ENCODE peak calls at places on chromosomes 6 and 20, in seven cellular contexts. H is NCI-H2081, A is T-helper 9 cell, E is amniotic stem cell, B is endodermal cell, I is IMR-90, C is GM13976. K is an unnamed sample.

GRCh38 chr20:5085380-5085779 is 34.4 kb downstream of the PCNA start:
- DNase-seq in E (no peak), A (no peak), C (no peak), H (no peak), I (no peak), B (no peak), K (no peak)

GRCh38 chr6:125749112-125749863 is at the start of gene HEY2:
- DNase-seq in A (peak), I (peak), B (peak), E (peak), H (peak), C (peak), K (peak)

GRCh38 chr6:157054531-157054979 is 268.8 kb downstream of the TMEM242 start:
- DNase-seq in C (peak), B (no peak), E (no peak), H (no peak), A (no peak), I (no peak), K (no peak)

GRCh38 chr6:19837511-19838441 is 606 bp downstream of the ID4 start:
- DNase-seq in E (peak), H (peak), C (peak), A (no peak), B (peak), I (peak), K (peak)

GRCh38 chr6:113385020-113385431 is 472.1 kb upstream of the MARCKS start:
- DNase-seq in B (no peak), C (no peak), A (no peak), I (peak), H (no peak), E (no peak), K (no peak)

GRCh38 chr6:41878961-41879405 is 16.2 kb downstream of the USP49 start:
- DNase-seq in I (peak), H (no peak), B (no peak), E (no peak), C (no peak), A (no peak), K (peak)

GRCh38 chr6:100465701-100466409 is 1.1 kb upstream of the SIM1 start:
- DNase-seq in B (peak), E (no peak), A (no peak), H (no peak), C (peak), I (no peak), K (no peak)

GRCh38 chr20:63497946-63498935 is 642 bp downstream of the EEF1A2 start:
- DNase-seq in E (no peak), C (no peak), B (peak), I (peak), H (no peak), A (no peak), K (peak)

GRCh38 chr20:36449663-36450062 is 91.7 kb upstream of the MYL9 start:
- DNase-seq in I (no peak), C (no peak), H (no peak), A (no peak), B (no peak), E (no peak), K (no peak)

GRCh38 chr6:160337991-160338390 is 10.2 kb upstream of the SLC22A3 start:
- DNase-seq in E (no peak), A (no peak), I (no peak), H (no peak), C (no peak), B (no peak), K (no peak)

GRCh38 chr6:98672681-98673475 is 161.5 kb upstream of the POU3F2 start:
- DNase-seq in H (no peak), I (no peak), A (no peak), E (no peak), B (no peak), C (no peak), K (no peak)

GRCh38 chr6:21522773-21523490 is 70.6 kb upstream of the SOX4 start:
- DNase-seq in C (no peak), I (no peak), H (peak), B (peak), E (no peak), A (no peak), K (no peak)

GRCh38 chr20:52060794-52061714 is 130.5 kb downstream of the ZFP64 start:
- DNase-seq in C (no peak), B (peak), I (no peak), A (no peak), H (no peak), E (no peak), K (no peak)

K was measured in AG08396.